ENCODE peak calls at places on chromosomes 6 and 20, in five cellular contexts. P, A, K, Z and L are unnamed samples.

GRCh38 chr20:36604952-36605308 is 649 bp upstream of the RAB5IF start:
- DNase-seq in P (peak), K (peak), A (peak), Z (peak), L (peak)

GRCh38 chr20:44217342-44218092 is 6.9 kb upstream of the OSER1 start:
- DNase-seq in A (peak), K (peak), Z (peak), P (peak), L (peak)

GRCh38 chr6:41347349-41348050 is 12.1 kb downstream of the NCR2 start:
- DNase-seq in Z (no peak), P (no peak), K (no peak), A (no peak), L (no peak)

GRCh38 chr6:148745926-148746325 is 904 bp upstream of the UST start:
- DNase-seq in Z (no peak), P (no peak), K (no peak), A (no peak), L (no peak)

GRCh38 chr20:16711859-16712258 is 18.0 kb upstream of the SNRPB2 start:
- DNase-seq in K (no peak), Z (no peak), P (no peak), A (no peak), L (no peak)

GRCh38 chr6:163956571-163957407 is 542.3 kb downstream of the QKI start:
- DNase-seq in Z (peak), P (peak), K (peak), A (peak), L (peak)

GRCh38 chr6:121592261-121592935 is 157.0 kb downstream of the GJA1 start:
- DNase-seq in Z (no peak), K (no peak), P (no peak), A (no peak), L (no peak)

GRCh38 chr20:23091741-23092408 is 5.8 kb upstream of the CD93 start:
- DNase-seq in K (no peak), P (no peak), A (peak), Z (no peak), L (no peak)

GRCh38 chr6:32215617-32216016 is 8.2 kb downstream of the NOTCH4 start:
- DNase-seq in K (no peak), Z (no peak), A (no peak), P (no peak), L (no peak)

GRCh38 chr6:100346828-100347227 is 117.9 kb downstream of the SIM1 start:
- DNase-seq in A (no peak), Z (no peak), P (no peak), K (no peak), L (no peak)

GRCh38 chr6:4778086-4778485 is 1.9 kb downstream of the CDYL start:
- DNase-seq in P (no peak), K (no peak), A (no peak), Z (no peak), L (no peak)

GRCh38 chr6:13287104-13287503 is 41.2 kb downstream of the TBC1D7 start:
- DNase-seq in K (no peak), Z (no peak), A (no peak), P (no peak), L (no peak)

GRCh38 chr6:37602360-37602759 is 95.3 kb downstream of the MDGA1 start:
- DNase-seq in K (no peak), A (no peak), P (no peak), Z (no peak), L (no peak)

GRCh38 chr6:6891074-6891754 is 216.5 kb upstream of the RREB1 start:
- DNase-seq in K (peak), Z (peak), A (peak), P (no peak), L (no peak)

GRCh38 chr20:258963-259362 is 1.4 kb downstream of the DEFB132 start:
- DNase-seq in Z (no peak), A (peak), K (no peak), P (no peak), L (no peak)

GRCh38 chr6:3345836-3346235 is 87.1 kb downstream of the PSMG4 start:
- DNase-seq in A (no peak), P (no peak), K (no peak), Z (no peak), L (no peak)

GRCh38 chr6:2893276-2893675 is 9.8 kb downstream of the SERPINB9 start:
- DNase-seq in K (no peak), Z (no peak), A (no peak), P (no peak), L (no peak)

GRCh38 chr6:138468320-138469015 is 30.8 kb downstream of the NHSL1 start:
- DNase-seq in K (no peak), A (no peak), P (no peak), Z (no peak), L (no peak)

GRCh38 chr20:46978871-46979536 is 84.4 kb downstream of the EYA2 start:
- DNase-seq in A (no peak), Z (no peak), K (no peak), P (no peak), L (peak)

GRCh38 chr6:95087394-95088097 is 489.8 kb upstream of the MANEA start:
- DNase-seq in P (no peak), Z (no peak), K (no peak), A (no peak), L (no peak)

GRCh38 chr6:168784426-168784825 is 343.4 kb downstream of the SMOC2 start:
- DNase-seq in Z (no peak), A (no peak), K (no peak), P (no peak), L (no peak)

GRCh38 chr20:47453167-47453782 is 48.4 kb upstream of the NCOA3 start:
- DNase-seq in Z (no peak), P (no peak), K (peak), A (no peak), L (no peak)

GRCh38 chr6:56328366-56328765 is 81.0 kb upstream of the COL21A1 start:
- DNase-seq in Z (no peak), K (no peak), A (no peak), P (no peak), L (no peak)

GRCh38 chr20:40991181-40991889 is 37.3 kb upstream of the TOP1 start:
- DNase-seq in K (peak), Z (no peak), P (no peak), A (no peak), L (no peak)

GRCh38 chr6:56637640-56638039 is 5.0 kb downstream of the DST start:
- DNase-seq in A (peak), K (no peak), Z (no peak), P (peak), L (no peak)

GRCh38 chr6:136344420-136344819 is 54.8 kb upstream of the BCLAF1 start:
- DNase-seq in P (no peak), A (no peak), K (no peak), Z (no peak), L (no peak)

GRCh38 chr20:46031701-46032254 is 2.8 kb downstream of the SLC12A5 start:
- DNase-seq in A (peak), K (no peak), P (no peak), Z (peak), L (peak)

DNA sequence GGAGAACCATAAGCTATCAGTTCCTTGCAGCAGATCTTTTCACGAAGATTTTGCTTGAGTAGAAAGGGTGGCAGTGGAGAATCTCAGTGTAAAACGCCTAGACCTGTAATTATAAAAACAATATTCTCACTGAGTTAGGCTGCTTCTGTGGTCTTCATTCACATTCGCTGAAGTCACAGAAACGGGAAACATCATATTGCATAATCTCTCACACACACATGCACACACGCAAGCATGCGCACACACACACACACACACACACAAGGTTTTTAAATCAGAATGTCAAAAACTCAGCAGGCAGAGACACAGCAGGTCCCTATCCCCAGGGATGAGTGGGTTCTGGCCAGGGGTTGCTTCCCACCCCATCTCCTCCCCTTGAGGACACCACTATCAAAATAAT is 175.5 kb downstream of the ATXN1 start:
- DNase-seq in Z (no peak), A (no peak), P (no peak), K (no peak), L (no peak)
- H3K4me3 ChIP-seq in Z (no peak), A (no peak), P (no peak), K (no peak), L (no peak)

GRCh38 chr6:89355511-89356185 is 3.1 kb upstream of the UBE2J1 start:
- DNase-seq in A (no peak), Z (no peak), K (no peak), P (no peak), L (no peak)

GRCh38 chr6:89351632-89352328 is 742 bp downstream of the UBE2J1 start:
- DNase-seq in A (peak), Z (no peak), K (no peak), P (no peak), L (no peak)

GRCh38 chr6:89353118-89353556 is 615 bp upstream of the UBE2J1 start:
- DNase-seq in P (no peak), Z (no peak), K (no peak), A (no peak), L (no peak)

GRCh38 chr6:89352329-89353117 is at the start of gene UBE2J1:
- DNase-seq in K (peak), Z (peak), A (peak), P (peak), L (peak)

GRCh38 chr6:89353702-89354392 is 1.3 kb upstream of the UBE2J1 start:
- DNase-seq in P (no peak), K (no peak), A (no peak), Z (no peak), L (no peak)
- TF ChIP-seq POLR2AphosphoS5 in P (no peak), K (no peak), A (no peak), Z (no peak), L (no peak)

GRCh38 chr20:8851446-8851845 is 217.4 kb upstream of the PLCB4 start:
- DNase-seq in P (no peak), A (no peak), K (no peak), Z (no peak), L (no peak)

GRCh38 chr20:8854566-8854965 is 214.3 kb upstream of the PLCB4 start:
- DNase-seq in Z (no peak), K (peak), A (peak), P (no peak), L (no peak)

GRCh38 chr20:8855315-8855714 is 213.6 kb upstream of the PLCB4 start:
- DNase-seq in Z (no peak), P (no peak), K (no peak), A (no peak), L (no peak)

GRCh38 chr20:8856668-8857067 is 212.2 kb upstream of the PLCB4 start:
- DNase-seq in K (no peak), A (no peak), P (no peak), Z (no peak), L (no peak)

DNA sequence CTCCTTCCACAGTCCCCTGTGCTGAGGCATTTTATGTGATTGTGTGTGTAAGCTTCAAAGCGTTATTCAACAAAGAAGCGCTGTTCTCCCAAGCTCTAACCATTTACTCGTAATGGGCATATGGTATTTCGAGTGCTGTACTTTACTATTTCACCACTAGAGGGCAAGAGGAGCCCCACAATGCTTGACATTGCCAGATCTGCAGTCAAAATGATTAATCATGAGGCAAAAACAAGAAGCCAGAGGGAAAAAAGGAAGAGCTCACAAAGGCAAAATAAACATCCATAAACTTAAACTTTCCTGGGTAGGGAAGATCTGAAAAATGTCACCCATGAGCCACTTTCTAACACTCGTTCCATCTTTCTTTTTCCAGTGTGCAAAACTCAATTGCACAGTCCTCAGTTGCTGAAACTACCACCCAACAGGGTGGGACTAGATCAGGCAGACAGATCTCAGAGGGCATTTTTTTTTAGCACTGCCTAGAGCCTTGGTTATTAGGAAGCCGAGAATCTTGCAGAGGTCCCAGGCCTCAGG is 215.0 kb upstream of the PLCB4 start:
- DNase-seq in P (peak), A (peak), K (no peak), Z (no peak), L (no peak)
- H3K4me3 ChIP-seq in P (no peak), A (no peak), K (no peak), Z (no peak), L (peak)

DNA sequence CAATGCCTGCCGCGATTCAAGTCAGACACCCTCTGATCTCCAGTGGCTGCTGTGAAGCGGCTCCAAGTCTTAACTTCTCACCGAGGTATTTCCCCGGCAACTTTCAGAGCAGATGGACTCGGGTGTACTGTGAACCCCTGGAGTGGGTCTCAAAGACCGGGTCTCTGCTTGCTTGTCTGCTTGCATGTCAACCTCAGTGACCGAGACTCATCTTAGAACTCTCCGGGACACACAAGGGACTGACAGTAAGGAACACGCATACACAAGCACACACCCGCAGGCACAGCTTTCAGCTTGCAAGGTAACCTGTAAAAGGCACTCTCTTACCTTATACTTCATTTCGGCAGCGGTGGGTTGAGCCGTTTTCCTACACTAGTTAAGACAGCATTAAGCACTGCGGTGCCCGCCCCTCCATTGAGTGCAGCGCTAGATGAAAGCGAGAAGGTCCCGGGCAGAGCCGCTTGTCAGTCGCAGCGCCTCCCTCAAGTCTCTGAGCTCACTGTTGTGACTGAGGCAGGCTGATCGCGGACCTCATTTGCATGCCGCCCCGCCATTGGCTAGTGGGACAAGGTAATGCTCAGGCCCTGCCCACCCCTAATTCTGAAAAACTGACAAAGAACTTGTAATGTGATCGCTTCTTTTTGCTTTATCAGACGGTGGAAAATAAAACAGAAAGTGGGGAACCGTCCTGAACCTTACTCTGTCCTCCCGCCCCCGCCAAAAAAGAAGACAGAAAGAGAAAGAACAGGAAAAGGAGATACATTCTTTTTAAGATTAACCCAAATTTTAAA is at the start of gene NEDD9:
- DNase-seq in Z (peak), A (peak), K (peak), P (peak), L (peak)
- TF ChIP-seq POLR2AphosphoS5 in Z (peak), A (peak), K (peak), P (peak), L (peak)